ENCODE peak calls at places on chromosomes 11 and 22, in five cellular contexts. I is pancreas; W is left ventricle myocardium inferior; Q is CD8-positive, alpha-beta memory T cell; O is heart right ventricle. H is an unnamed sample.

GRCh38 chr11:33684003-33684715 is 16.5 kb downstream of the C11orf91 start:
- DNase-seq in O (no peak), W (no peak), Q (no peak), I (no peak), H (no peak)

GRCh38 chr22:26534874-26535470 is 22.7 kb upstream of the TFIP11 start:
- DNase-seq in W (no peak), O (no peak), Q (no peak), I (no peak), H (no peak)

GRCh38 chr11:22079133-22079847 is 113.6 kb upstream of the ANO5 start:
- DNase-seq in O (no peak), I (peak), Q (no peak), W (no peak), H (peak)

GRCh38 chr11:72240461-72241289 is 3.3 kb downstream of the PHOX2A start:
- DNase-seq in W (no peak), O (peak), Q (no peak), I (no peak), H (peak)

GRCh38 chr22:43342347-43343261 is 568 bp downstream of the SCUBE1 start:
- DNase-seq in W (no peak), Q (no peak), I (no peak), O (no peak), H (no peak)

GRCh38 chr11:27882066-27882697 is 181.9 kb upstream of the BDNF start:
- DNase-seq in W (no peak), O (no peak), Q (no peak), I (no peak), H (no peak)

GRCh38 chr11:877565-877964 is 33.0 kb downstream of the CHID1 start:
- DNase-seq in O (no peak), I (no peak), Q (no peak), W (no peak), H (no peak)

GRCh38 chr22:37457093-37457893 is 28.9 kb downstream of the MFNG start:
- DNase-seq in I (peak), Q (peak), O (peak), W (peak), H (no peak)

GRCh38 chr11:43602670-43603069 is 77.9 kb upstream of the HSD17B12 start:
- DNase-seq in Q (no peak), I (no peak), W (no peak), O (no peak), H (no peak)

GRCh38 chr11:35419713-35420333 is 465 bp upstream of the SLC1A2 start:
- DNase-seq in O (peak), W (peak), Q (no peak), I (no peak), H (no peak)

GRCh38 chr11:46666516-46666915 is 33.9 kb downstream of the ARHGAP1 start:
- DNase-seq in I (no peak), Q (no peak), O (peak), W (peak), H (peak)

GRCh38 chr11:119774180-119774763 is 45.3 kb upstream of the NECTIN1 start:
- DNase-seq in I (no peak), O (no peak), W (no peak), Q (no peak), H (no peak)

GRCh38 chr11:76607431-76607830 is 63.1 kb downstream of the LRRC32 start:
- DNase-seq in O (no peak), W (no peak), I (no peak), Q (no peak), H (no peak)

DNA sequence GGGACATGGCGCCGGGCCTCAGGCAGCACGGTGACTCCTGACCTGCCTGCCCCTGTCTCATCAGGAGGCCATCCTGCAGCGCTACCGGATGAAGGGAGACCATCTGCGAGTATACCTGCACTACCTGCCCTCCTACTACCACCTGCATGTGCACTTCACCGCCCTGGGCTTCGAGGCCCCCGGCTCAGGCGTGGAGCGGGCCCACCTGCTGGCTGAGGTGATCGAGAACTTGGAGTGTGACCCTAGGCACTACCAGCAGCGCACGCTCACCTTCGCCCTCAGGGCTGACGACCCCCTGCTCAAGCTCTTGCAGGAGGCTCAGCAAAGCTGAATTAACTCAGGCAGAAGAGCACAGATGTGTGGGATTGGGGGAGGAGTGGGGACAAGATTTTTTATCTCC is 10.2 kb upstream of the ST3GAL4 start:
- DNase-seq in I (no peak), Q (no peak), O (no peak), W (no peak), H (no peak)
- H3K27ac ChIP-seq in I (peak), Q (no peak), O (peak), W (peak), H (no peak)

GRCh38 chr11:95922536-95923440 is 1.1 kb downstream of the MTMR2 start:
- DNase-seq in W (no peak), O (no peak), Q (no peak), I (no peak), H (no peak)

GRCh38 chr11:95923441-95923729 is 522 bp downstream of the MTMR2 start:
- DNase-seq in O (peak), I (no peak), W (no peak), Q (no peak), H (no peak)

GRCh38 chr11:95925011-95925410 is 1.1 kb upstream of the MTMR2 start:
- DNase-seq in I (no peak), O (no peak), W (no peak), Q (no peak), H (no peak)

GRCh38 chr11:95923730-95924413 is at the start of gene MTMR2:
- DNase-seq in I (peak), O (peak), W (peak), Q (peak), H (peak)

DNA sequence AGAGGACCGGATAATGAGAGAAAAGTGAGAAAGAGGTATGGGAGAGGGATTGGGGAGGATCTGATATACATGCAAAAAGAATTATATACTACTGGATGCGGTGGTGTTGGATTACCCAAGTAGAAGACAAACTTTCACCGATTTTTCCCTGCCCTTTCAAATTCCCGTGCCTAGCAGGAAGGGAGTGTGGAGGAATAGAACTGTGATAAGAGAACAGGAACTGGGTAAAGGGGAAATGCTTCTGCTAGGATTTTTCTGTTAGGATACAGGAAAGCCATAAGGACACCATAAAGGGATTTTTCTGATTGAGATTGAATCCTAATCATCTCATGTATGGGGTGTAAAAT is 480 bp upstream of the MTMR2 start:
- DNase-seq in O (no peak), I (no peak), W (no peak), Q (no peak), H (no peak)
- H3K27ac ChIP-seq in O (peak), I (peak), W (peak), Q (peak), H (peak)

DNA sequence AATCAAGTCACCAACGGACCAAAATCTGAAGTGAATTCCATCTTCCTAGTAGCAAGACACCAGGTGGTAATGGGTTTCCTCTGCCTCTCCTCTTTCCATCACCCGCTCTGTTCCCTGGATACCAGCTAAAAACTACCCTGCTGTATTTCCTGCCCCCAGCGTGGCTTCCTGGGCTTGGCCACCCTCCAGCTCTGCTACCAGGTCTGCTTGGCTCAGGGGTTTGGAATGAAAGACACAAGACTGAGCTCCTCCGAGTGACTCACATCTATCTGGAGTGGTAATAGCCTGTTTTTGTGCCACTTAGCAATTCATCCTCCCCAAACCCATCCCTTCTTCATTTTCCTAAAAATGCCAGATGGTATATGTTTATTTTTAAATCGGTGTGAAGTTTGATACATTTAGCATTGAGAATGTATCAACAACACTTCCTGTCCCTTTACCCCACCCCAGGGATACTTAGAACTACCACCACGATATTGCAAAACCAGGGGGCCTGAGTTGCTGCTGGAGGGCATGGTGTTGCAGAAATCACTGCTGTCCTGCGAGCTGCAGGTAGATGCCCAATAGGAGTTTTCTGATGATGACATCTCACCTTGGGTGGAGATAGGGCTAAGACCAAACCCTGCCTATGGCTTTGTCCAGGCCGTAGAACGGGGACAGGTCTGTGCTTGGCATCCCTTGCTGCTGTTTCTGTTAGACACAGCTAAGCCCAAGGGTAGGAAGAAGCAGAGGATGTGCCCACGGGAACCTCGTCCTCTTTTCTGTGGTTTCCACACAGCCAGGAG is 7.5 kb upstream of the MICAL3 start:
- DNase-seq in Q (no peak), I (peak), O (no peak), W (peak), H (peak)
- H3K27ac ChIP-seq in Q (no peak), I (peak), O (no peak), W (peak), H (peak)

DNA sequence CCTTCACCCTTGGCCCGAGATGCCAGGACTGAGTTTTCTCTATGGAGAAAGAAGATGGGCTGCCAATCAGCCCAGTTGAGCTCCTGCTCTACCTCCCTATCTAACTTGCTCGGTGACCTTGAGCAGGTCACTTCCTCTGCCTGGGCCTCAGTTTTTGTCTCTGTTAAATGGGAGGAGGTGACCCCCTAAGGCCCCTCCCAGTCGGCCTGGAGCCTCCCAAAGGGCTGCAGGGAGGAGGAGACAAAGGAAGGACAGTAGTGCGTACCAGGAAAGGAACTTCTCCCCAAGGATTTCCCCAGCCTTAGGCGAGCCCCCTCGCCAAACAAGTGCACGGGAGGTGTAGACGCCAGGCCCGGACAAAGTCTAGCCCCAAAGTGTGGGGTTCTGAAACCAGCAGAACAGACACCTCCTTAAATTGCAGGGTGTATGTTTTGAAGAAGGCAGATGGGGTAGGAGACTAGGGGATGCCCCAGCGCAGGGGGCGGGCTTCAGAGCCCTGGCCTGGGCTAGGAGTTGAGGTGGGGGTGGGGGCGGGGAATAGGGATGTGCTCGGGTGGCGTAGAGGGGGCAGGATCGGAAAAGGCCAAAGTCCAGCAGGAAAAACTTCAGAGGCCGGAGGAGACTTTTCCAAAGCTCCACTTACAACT is 1.0 kb downstream of the CBX7 start:
- DNase-seq in W (no peak), I (peak), Q (no peak), O (no peak), H (no peak)
- H3K27ac ChIP-seq in W (peak), I (peak), Q (peak), O (peak), H (peak)

GRCh38 chr11:118606157-118606843 is 1.1 kb upstream of the PHLDB1 start:
- DNase-seq in W (peak), I (no peak), O (peak), Q (no peak), H (no peak)

GRCh38 chr11:118609380-118610219 is 2.2 kb downstream of the PHLDB1 start:
- DNase-seq in I (no peak), Q (peak), W (no peak), O (peak), H (no peak)

GRCh38 chr11:118608268-118609214 is 1.1 kb downstream of the PHLDB1 start:
- DNase-seq in Q (peak), W (peak), O (peak), I (no peak), H (peak)

GRCh38 chr11:118606844-118607228 is 579 bp upstream of the PHLDB1 start:
- DNase-seq in O (no peak), W (no peak), Q (no peak), I (no peak), H (no peak)

DNA sequence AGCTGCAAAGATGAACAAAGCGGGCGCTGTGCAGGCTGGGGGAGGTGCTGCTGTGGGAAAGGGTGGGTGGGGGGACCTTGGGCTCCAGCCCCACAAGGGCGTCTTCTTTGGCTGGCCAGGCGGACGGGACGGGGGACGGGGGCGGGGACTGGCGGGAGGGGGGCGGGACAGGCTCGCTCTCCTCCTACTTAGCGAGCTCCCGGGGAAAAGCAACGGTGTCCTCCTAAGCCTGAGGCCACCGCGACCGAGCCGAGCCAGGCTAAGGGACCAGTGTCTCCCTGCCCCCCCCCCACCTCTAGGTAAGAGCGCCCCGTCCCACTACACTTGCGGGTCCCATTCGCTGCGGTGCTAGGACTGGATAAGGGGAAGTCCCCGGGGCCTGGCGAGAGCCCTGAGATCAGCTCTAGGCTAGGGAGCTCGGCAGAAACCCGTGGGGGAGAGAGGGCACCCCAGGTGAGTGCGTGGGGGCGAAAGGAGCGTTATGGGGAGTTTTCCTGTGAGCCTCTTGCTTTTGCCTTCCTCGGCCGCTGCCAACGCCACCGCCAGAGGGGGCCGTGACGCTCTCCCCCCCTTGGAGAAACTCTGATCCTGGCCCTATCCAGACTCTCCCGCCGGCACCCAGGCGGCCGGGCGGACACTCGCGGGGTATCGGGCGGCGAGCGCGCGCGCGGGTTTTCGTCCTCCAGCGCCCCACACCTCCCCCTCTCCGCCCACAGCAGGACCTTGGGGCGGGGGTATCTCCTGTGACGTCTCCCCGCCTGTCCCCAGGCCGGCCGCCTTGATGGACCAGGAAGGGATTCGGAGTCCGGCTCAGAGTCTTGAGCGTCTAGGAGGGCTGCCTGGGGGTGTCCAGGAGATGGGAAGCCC is at the start of gene PHLDB1:
- DNase-seq in O (peak), W (peak), I (no peak), Q (peak), H (peak)
- H3K27ac ChIP-seq in O (peak), W (peak), I (peak), Q (peak), H (peak)

GRCh38 chr22:38479096-38479840 is 11.4 kb downstream of the KDELR3 start:
- DNase-seq in W (no peak), O (no peak), Q (no peak), I (no peak), H (no peak)
- H3K27ac ChIP-seq in W (peak), O (peak), Q (no peak), I (peak), H (no peak)

H was measured in gastrocnemius medialis.